ENCODE peak calls at places on chromosomes 13 and 19, in six cellular contexts. Z is Jurkat, Clone E6-1; G is uterus; U is lower leg skin; K is mucosa of descending colon; I is foreskin fibroblast. H is an unnamed sample.

GRCh38 chr19:29774126-29774525 is 37.7 kb upstream of the CCNE1 start:
- DNase-seq in Z (no peak), G (no peak), U (no peak), K (no peak), I (no peak), H (no peak)

GRCh38 chr13:65330287-65330686 is 1899.8 kb downstream of the PCDH9 start:
- DNase-seq in Z (no peak), G (no peak), U (no peak), K (no peak), I (no peak), H (no peak)

GRCh38 chr19:35882074-35882832 is 13.9 kb downstream of the APLP1 start:
- DNase-seq in Z (peak; percentile 71), G (peak; percentile 60), U (no peak), K (peak; percentile 83), I (peak; percentile 68), H (peak; percentile 92)

GRCh38 chr19:10070730-10071446 is 15.2 kb upstream of the SHFL start:
- DNase-seq in Z (no peak), G (no peak), U (no peak), K (no peak), I (no peak), H (no peak)

GRCh38 chr13:73158851-73159250 is 100.0 kb downstream of the KLF5 start:
- DNase-seq in Z (no peak), G (no peak), U (no peak), K (no peak), I (peak; percentile 4), H (peak; percentile 62)

GRCh38 chr13:39326471-39326870 is 276.5 kb downstream of the LHFPL6 start:
- DNase-seq in Z (no peak), G (peak; percentile 36), U (no peak), K (no peak), I (no peak), H (peak; percentile 62)

GRCh38 chr19:19662866-19663291 is 597 bp downstream of the ATP13A1 start:
- DNase-seq in Z (no peak), G (no peak), U (no peak), K (no peak), I (no peak), H (no peak)

GRCh38 chr19:51887522-51888498 is at the start of gene ZNF577:
- DNase-seq in Z (no peak), G (peak; percentile 86), U (peak; percentile 97), K (peak; percentile 96), I (peak; percentile 89), H (peak; percentile 95)

GRCh38 chr19:20359933-20360720 is 193.1 kb downstream of the ZNF486 start:
- DNase-seq in Z (no peak), G (no peak), U (no peak), K (no peak), I (no peak), H (no peak)

GRCh38 chr13:107289540-107289939 is 721.6 kb upstream of the ARGLU1 start:
- DNase-seq in Z (no peak), G (no peak), U (no peak), K (no peak), I (no peak), H (no peak)

GRCh38 chr19:42286349-42287016 is 15.4 kb upstream of the PRR19 start:
- DNase-seq in Z (no peak), G (peak; percentile 63), U (peak; percentile 89), K (no peak), I (no peak), H (peak; percentile 65)

GRCh38 chr13:39037410-39037879 is 444 bp downstream of the PROSER1 start:
- DNase-seq in Z (no peak), G (no peak), U (no peak), K (no peak), I (no peak), H (peak; percentile 13)

GRCh38 chr19:38634757-38635482 is 12.5 kb upstream of the ACTN4 start:
- DNase-seq in Z (peak; percentile 35), G (peak; percentile 72), U (peak; percentile 95), K (peak; percentile 86), I (no peak), H (peak; percentile 69)

GRCh38 chr19:8515317-8515716 is 1.4 kb upstream of the ZNF414 start:
- DNase-seq in Z (peak; percentile 71), G (no peak), U (no peak), K (no peak), I (no peak), H (peak; percentile 12)

GRCh38 chr19:31562916-31563626 is 213.8 kb upstream of the TSHZ3 start:
- DNase-seq in Z (no peak), G (no peak), U (peak; percentile 71), K (no peak), I (no peak), H (no peak)

GRCh38 chr13:40664100-40665060 is 2.1 kb downstream of the FOXO1 start:
- DNase-seq in Z (no peak), G (peak; percentile 68), U (peak; percentile 96), K (peak; percentile 89), I (peak; percentile 30), H (peak; percentile 61)

GRCh38 chr13:76000131-76000530 is 364.0 kb downstream of the LMO7 start:
- DNase-seq in Z (no peak), G (no peak), U (no peak), K (no peak), I (no peak), H (no peak)

GRCh38 chr13:36431204-36432105 is 840 bp upstream of the CCNA1 start:
- DNase-seq in Z (no peak), G (no peak), U (no peak), K (no peak), I (no peak), H (no peak)

GRCh38 chr13:26476111-26476743 is 81.3 kb upstream of the WASF3 start:
- DNase-seq in Z (no peak), G (no peak), U (no peak), K (no peak), I (no peak), H (peak; percentile 66)
- H3K4me3 ChIP-seq in Z (no peak overlapping the region), G (no peak overlapping the region), U (no peak overlapping the region), K (no peak overlapping the region), I (peak overlapping the region; percentile 35), H (peak overlapping the region; percentile 62)

DNA sequence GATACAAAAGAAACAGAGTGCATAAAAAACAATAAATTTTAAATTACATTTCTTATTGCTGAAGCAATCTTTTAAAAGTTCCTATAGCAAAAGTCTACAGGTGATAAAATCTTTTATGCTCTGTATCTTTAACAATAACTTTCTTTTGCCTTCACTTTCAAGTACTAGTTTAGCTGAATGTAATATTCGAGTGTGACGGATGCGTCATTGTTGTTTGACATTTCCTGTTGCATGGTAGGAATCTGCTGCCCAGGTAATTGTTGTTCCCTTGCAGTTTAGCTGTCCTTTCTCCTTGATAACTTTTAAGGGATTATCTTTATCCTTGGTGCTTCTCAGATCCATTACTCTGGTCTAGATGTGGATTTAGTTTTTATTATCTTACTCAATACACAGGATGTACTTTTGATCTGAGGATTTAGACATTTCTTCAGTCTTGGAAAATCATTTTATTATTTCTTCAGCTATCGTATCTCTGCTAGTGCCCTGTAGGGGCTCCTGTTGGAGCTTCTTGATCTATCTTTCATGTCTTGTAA is 2.1 kb upstream of the CPB2 start:
- DNase-seq in Z (no peak), G (no peak), U (no peak), K (no peak), I (no peak), H (no peak)
- H3K4me3 ChIP-seq in Z (no peak overlapping the region), G (no peak overlapping the region), U (no peak overlapping the region), K (no peak overlapping the region), I (no peak overlapping the region), H (no peak overlapping the region)

DNA sequence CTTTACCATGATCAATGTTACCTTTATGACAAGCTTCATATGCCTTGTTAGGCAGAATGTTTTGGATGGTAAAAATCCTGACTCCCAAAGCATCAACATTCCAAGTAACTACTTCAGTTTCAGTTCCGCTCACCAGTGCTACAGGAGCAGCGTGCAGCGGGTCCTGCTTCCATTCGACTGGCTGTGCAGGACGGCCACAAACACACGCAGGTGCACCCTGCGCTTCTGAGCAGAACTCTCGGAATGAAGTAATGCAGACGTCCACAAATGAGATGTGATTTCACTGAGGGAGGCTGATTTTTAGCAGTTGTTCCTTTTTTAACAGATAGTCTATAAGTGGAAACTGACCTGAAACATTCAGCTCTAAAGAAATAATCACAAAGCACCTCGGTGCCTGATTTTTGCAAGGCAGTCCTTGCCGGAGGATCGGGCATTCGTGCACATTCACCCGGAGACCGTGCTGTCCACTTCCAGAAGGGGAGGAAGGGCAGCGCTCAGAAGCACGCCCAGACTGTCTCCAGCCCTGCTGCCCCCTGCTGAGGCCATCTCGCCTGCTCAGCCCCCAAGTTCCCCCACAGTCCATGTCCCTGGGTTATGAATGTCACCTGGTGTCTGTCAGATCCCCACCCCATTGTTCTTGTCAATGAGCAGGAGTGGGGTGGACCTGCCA is 85.8 kb downstream of the RAB20 start:
- DNase-seq in Z (no peak), G (no peak), U (no peak), K (no peak), I (no peak), H (no peak)
- H3K4me3 ChIP-seq in Z (no peak overlapping the region), G (no peak overlapping the region), U (no peak overlapping the region), K (no peak overlapping the region), I (no peak overlapping the region), H (no peak overlapping the region)

GRCh38 chr13:83220241-83220640 is 662.0 kb downstream of the SLITRK1 start:
- DNase-seq in Z (no peak), G (no peak), U (no peak), K (no peak), I (peak; percentile 42), H (peak; percentile 39)
- H3K4me3 ChIP-seq in Z (no peak overlapping the region), G (no peak overlapping the region), U (no peak overlapping the region), K (no peak overlapping the region), I (no peak overlapping the region), H (no peak overlapping the region)

GRCh38 chr19:18007939-18008673 is at the start of gene ARRDC2:
- DNase-seq in Z (peak; percentile 86), G (peak; percentile 89), U (peak; percentile 98), K (peak; percentile 94), I (peak; percentile 89), H (peak; percentile 96)
- H3K4me3 ChIP-seq in Z (peak within 1 kb of the TSS; percentile 46), G (peak within 1 kb of the TSS; percentile 43), U (peak within 1 kb of the TSS; percentile 29), K (no peak within 1 kb of the TSS), I (peak within 1 kb of the TSS; percentile 63), H (peak within 1 kb of the TSS; percentile 75)

DNA sequence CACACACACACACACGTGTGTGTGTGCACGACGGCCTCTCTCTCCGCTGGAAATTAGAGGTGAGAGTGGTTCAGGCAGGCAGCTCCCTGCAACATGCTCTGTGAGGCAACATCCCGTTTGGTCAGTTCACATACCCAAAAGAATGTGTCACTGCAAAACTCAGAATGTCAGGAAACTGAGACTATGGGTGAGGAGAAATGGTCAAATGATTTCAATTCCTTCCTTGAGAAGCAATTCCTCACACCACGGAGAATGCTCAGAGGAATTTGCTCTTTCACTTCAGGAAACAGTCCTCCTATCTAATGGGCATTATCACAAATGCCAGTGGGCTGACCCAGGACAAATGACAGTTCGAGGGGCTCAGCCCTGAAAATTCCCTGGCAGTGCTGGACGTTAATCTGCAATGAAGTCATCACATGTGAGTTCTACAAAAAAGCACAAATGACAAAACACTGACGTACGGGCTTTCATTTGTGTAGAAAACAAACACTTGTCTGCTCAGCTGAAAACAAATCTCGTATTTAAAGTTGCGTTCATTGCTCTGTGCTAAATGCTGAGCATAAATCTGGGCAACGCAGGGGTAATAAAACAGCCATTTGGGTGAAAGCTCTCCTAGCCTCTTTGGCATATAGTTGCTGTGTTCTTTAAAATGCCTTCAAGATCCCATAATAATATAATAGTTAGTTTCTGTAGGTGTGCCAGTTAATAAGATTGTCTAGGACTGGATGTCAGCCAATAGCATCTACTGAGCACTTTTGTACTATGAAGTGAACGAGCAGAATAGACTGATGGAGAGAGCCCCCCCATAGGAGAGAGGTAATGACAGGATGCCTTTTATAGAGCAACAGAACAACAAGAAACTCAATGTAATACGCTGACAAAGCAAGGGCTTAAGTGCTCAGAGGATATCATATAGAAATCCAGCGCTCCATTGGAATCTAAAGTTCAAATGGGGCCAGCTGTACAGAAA is 18.7 kb upstream of the LATS2 start:
- DNase-seq in Z (no peak), G (no peak), U (no peak), K (no peak), I (peak; percentile 88), H (peak; percentile 89)
- H3K4me3 ChIP-seq in Z (no peak overlapping the region), G (no peak overlapping the region), U (no peak overlapping the region), K (no peak overlapping the region), I (no peak overlapping the region), H (peak overlapping the region; percentile 41)